ENCODE peak calls at places on chromosomes 2 and 18, in seven cellular contexts. M is thoracic aorta, G is sigmoid colon, T is kidney glomerular epithelial cell, Y is HT-29, P is left ventricle myocardium superior, U is mucosa of gallbladder. O is an unnamed sample.

GRCh38 chr2:218186355-218186766 is 19.6 kb upstream of the CXCR1 start:
- DNase-seq in M (no peak), U (peak), G (peak), T (peak), P (peak), Y (peak), O (peak)

GRCh38 chr18:21598726-21599584 is 1.5 kb downstream of the ESCO1 start:
- DNase-seq in P (no peak), G (no peak), Y (peak), T (peak), M (no peak), U (no peak), O (no peak)

GRCh38 chr2:43075906-43076585 is 150.4 kb downstream of the ZFP36L2 start:
- DNase-seq in T (peak), M (no peak), Y (no peak), P (no peak), U (no peak), G (no peak), O (peak)

GRCh38 chr2:105344704-105345345 is 7.5 kb downstream of the C2orf49 start:
- DNase-seq in G (no peak), U (no peak), P (no peak), T (peak), Y (peak), M (no peak), O (peak)

GRCh38 chr2:207869784-207870778 is 100.4 kb upstream of the FZD5 start:
- DNase-seq in G (no peak), P (no peak), M (no peak), T (peak), U (no peak), Y (peak), O (no peak)

GRCh38 chr2:230697676-230698075 is 15.0 kb upstream of the CAB39 start:
- DNase-seq in U (no peak), T (no peak), P (no peak), G (no peak), M (no peak), Y (no peak), O (no peak)

GRCh38 chr2:18630941-18631340 is 41.6 kb upstream of the NT5C1B start:
- DNase-seq in G (no peak), T (no peak), M (no peak), Y (no peak), P (no peak), U (no peak), O (no peak)

GRCh38 chr2:187935126-187935525 is 356.5 kb upstream of the GULP1 start:
- DNase-seq in G (no peak), T (no peak), U (no peak), P (no peak), M (no peak), Y (no peak), O (no peak)

GRCh38 chr2:130252880-130253645 is 54.8 kb upstream of the TUBA3E start:
- DNase-seq in M (no peak), Y (peak), U (no peak), P (no peak), G (no peak), T (no peak), O (peak)

GRCh38 chr2:216882876-216883275 is 23.0 kb upstream of the TNP1 start:
- DNase-seq in M (no peak), G (no peak), T (no peak), U (no peak), P (peak), Y (no peak), O (no peak)

GRCh38 chr2:16653083-16653375 is 12.6 kb downstream of the CYRIA start:
- DNase-seq in G (peak), M (no peak), P (peak), T (no peak), U (no peak), Y (no peak), O (no peak)

O was measured in LoVo.